ENCODE peak calls at places on chromosomes 3 and 15, in ten cellular contexts. L is putamen, K is cardiac muscle cell, A is GM12865, X is HuH-7.5, I is posterior cingulate gyrus, G is WTC11, C is iPS-NIHi11, U is SW 1271, E is fibroblast of lung. S is an unnamed sample.

GRCh38 chr3:182268711-182269110 is 524.6 kb upstream of the ATP11B start:
- DNase-seq in L (no peak), K (no peak), A (no peak), X (no peak), I (no peak), G (no peak), C (no peak), U (no peak), E (no peak), S (no peak)

GRCh38 chr3:10928396-10928960 is 64.1 kb upstream of the SLC6A1 start:
- DNase-seq in L (no peak), K (no peak), A (no peak), X (no peak), I (no peak), G (no peak), C (no peak), U (no peak), E (no peak), S (no peak)

GRCh38 chr3:55164876-55165275 is 237.0 kb upstream of the LRTM1 start:
- DNase-seq in L (no peak), K (no peak), A (no peak), X (no peak), I (no peak), G (no peak), C (no peak), U (no peak), E (peak), S (no peak)

GRCh38 chr3:45719761-45720487 is 30.7 kb downstream of the SACM1L start:
- DNase-seq in L (no peak), K (no peak), A (no peak), X (no peak), I (no peak), G (no peak), C (no peak), U (no peak), E (no peak), S (no peak)

GRCh38 chr15:68789921-68790575 is 30.6 kb downstream of the ANP32A start:
- DNase-seq in L (no peak), K (peak), A (no peak), X (no peak), I (no peak), G (peak), C (peak), U (no peak), E (peak), S (no peak)

GRCh38 chr3:81554348-81554747 is 207.1 kb downstream of the GBE1 start:
- DNase-seq in L (no peak), K (peak), A (peak), X (no peak), I (no peak), G (no peak), C (no peak), U (no peak), E (peak), S (no peak)

GRCh38 chr15:88300861-88301260 is 44.3 kb upstream of the NTRK3 start:
- DNase-seq in L (no peak), K (no peak), A (no peak), X (no peak), I (no peak), G (no peak), C (no peak), U (no peak), E (no peak), S (no peak)

GRCh38 chr3:141644931-141645330 is 93.2 kb upstream of the RNF7 start:
- DNase-seq in L (no peak), K (peak), A (peak), X (peak), I (peak), G (peak), C (peak), U (peak), E (peak), S (peak)

GRCh38 chr3:112560330-112560729 is 1.4 kb downstream of the ATG3 start:
- DNase-seq in L (no peak), K (no peak), A (no peak), X (no peak), I (no peak), G (no peak), C (no peak), U (no peak), E (no peak), S (no peak)

GRCh38 chr3:42117175-42118008 is 26.2 kb downstream of the TRAK1 start:
- DNase-seq in L (no peak), K (peak), A (no peak), X (no peak), I (peak), G (peak), C (peak), U (no peak), E (peak), S (no peak)

GRCh38 chr3:20060924-20061323 is 20.7 kb downstream of the KAT2B start:
- DNase-seq in L (no peak), K (peak), A (no peak), X (no peak), I (no peak), G (no peak), C (no peak), U (peak), E (peak), S (no peak)

GRCh38 chr3:7915356-7915755 is 586.3 kb upstream of the LMCD1 start:
- DNase-seq in L (no peak), K (no peak), A (no peak), X (no peak), I (no peak), G (peak), C (no peak), U (no peak), E (no peak), S (no peak)

GRCh38 chr3:155356594-155357370 is 63.3 kb upstream of the STRIT1 start:
- DNase-seq in L (no peak), K (no peak), A (no peak), X (no peak), I (no peak), G (peak), C (peak), U (no peak), E (peak), S (no peak)

GRCh38 chr3:124234852-124235252 is 242.9 kb upstream of the ROPN1 start:
- DNase-seq in L (no peak), K (no peak), A (no peak), X (no peak), I (no peak), G (no peak), C (no peak), U (no peak), E (no peak), S (no peak)

GRCh38 chr15:40466426-40467259 is 4.1 kb upstream of the CHST14 start:
- DNase-seq in L (no peak), K (no peak), A (no peak), X (no peak), I (no peak), G (no peak), C (no peak), U (no peak), E (no peak), S (no peak)

GRCh38 chr15:90954712-90955671 is at the start of gene RCCD1:
- DNase-seq in L (peak), K (peak), A (peak), X (peak), I (peak), G (peak), C (peak), U (peak), E (peak), S (peak)

GRCh38 chr3:126134219-126134975 is 46.0 kb downstream of the ALDH1L1 start:
- DNase-seq in L (peak), K (peak), A (peak), X (peak), I (peak), G (peak), C (peak), U (peak), E (peak), S (peak)

GRCh38 chr3:39601241-39601640 is 133.8 kb downstream of the MOBP start:
- DNase-seq in L (no peak), K (no peak), A (no peak), X (no peak), I (no peak), G (no peak), C (no peak), U (no peak), E (no peak), S (no peak)

GRCh38 chr3:98917608-98918007 is 16.1 kb upstream of the DCBLD2 start:
- DNase-seq in L (no peak), K (peak), A (no peak), X (no peak), I (no peak), G (no peak), C (no peak), U (no peak), E (peak), S (no peak)

GRCh38 chr3:122458992-122459391 is 43.1 kb upstream of the WDR5B start:
- DNase-seq in L (peak), K (peak), A (peak), X (no peak), I (no peak), G (no peak), C (no peak), U (peak), E (peak), S (peak)

GRCh38 chr3:122021811-122022401 is at the start of gene ILDR1:
- DNase-seq in L (no peak), K (no peak), A (peak), X (peak), I (no peak), G (peak), C (peak), U (no peak), E (no peak), S (no peak)

GRCh38 chr3:46893146-46893748 is 15.7 kb downstream of the PTH1R start:
- DNase-seq in L (no peak), K (peak), A (no peak), X (no peak), I (no peak), G (no peak), C (no peak), U (no peak), E (no peak), S (no peak)

GRCh38 chr15:41154412-41154811 is 38.3 kb upstream of the INO80 start:
- DNase-seq in L (no peak), K (peak), A (no peak), X (no peak), I (no peak), G (no peak), C (no peak), U (no peak), E (no peak), S (no peak)

GRCh38 chr15:67042490-67043181 is 22.8 kb upstream of the SMAD3 start:
- DNase-seq in L (peak), K (no peak), A (no peak), X (peak), I (no peak), G (no peak), C (no peak), U (no peak), E (peak), S (no peak)

GRCh38 chr15:51781506-51781905 is 30.1 kb downstream of the TMOD2 start:
- DNase-seq in L (no peak), K (no peak), A (no peak), X (no peak), I (no peak), G (no peak), C (no peak), U (no peak), E (no peak), S (no peak)

GRCh38 chr3:126121632-126122031 is 37.7 kb upstream of the SLC41A3 start:
- DNase-seq in L (no peak), K (no peak), A (no peak), X (no peak), I (peak), G (no peak), C (peak), U (no peak), E (no peak), S (no peak)

GRCh38 chr3:144482876-144483275 is 511.3 kb downstream of the DIPK2A start:
- DNase-seq in L (no peak), K (no peak), A (peak), X (no peak), I (no peak), G (no peak), C (no peak), U (no peak), E (no peak), S (no peak)

GRCh38 chr15:42118650-42119531 is 24.5 kb upstream of the PLA2G4D start:
- DNase-seq in L (no peak), K (peak), A (no peak), X (no peak), I (no peak), G (no peak), C (peak), U (no peak), E (no peak), S (no peak)

GRCh38 chr3:153354641-153355040 is 192.6 kb downstream of the RAP2B start:
- DNase-seq in L (no peak), K (peak), A (no peak), X (no peak), I (no peak), G (no peak), C (no peak), U (no peak), E (no peak), S (no peak)

GRCh38 chr3:140931801-140932200 is 9.8 kb upstream of the SLC25A36 start:
- DNase-seq in L (no peak), K (no peak), A (no peak), X (no peak), I (no peak), G (no peak), C (no peak), U (no peak), E (peak), S (no peak)

GRCh38 chr3:194070634-194071409 is 65.1 kb upstream of the HES1 start:
- DNase-seq in L (peak), K (peak), A (peak), X (peak), I (peak), G (peak), C (peak), U (peak), E (peak), S (peak)

GRCh38 chr3:4670352-4670751 is 177.2 kb downstream of the ITPR1 start:
- DNase-seq in L (no peak), K (no peak), A (peak), X (peak), I (no peak), G (peak), C (peak), U (peak), E (no peak), S (no peak)

GRCh38 chr15:66864871-66865281 is 162.8 kb downstream of the SMAD6 start:
- DNase-seq in L (no peak), K (no peak), A (no peak), X (no peak), I (no peak), G (no peak), C (no peak), U (no peak), E (no peak), S (no peak)

GRCh38 chr15:29348308-29348914 is 78.8 kb upstream of the NSMCE3 start:
- DNase-seq in L (no peak), K (peak), A (no peak), X (no peak), I (peak), G (peak), C (no peak), U (no peak), E (peak), S (no peak)

GRCh38 chr3:96843505-96844203 is 29.3 kb downstream of the EPHA6 start:
- DNase-seq in L (no peak), K (no peak), A (no peak), X (no peak), I (no peak), G (no peak), C (no peak), U (no peak), E (no peak), S (no peak)

S was measured in globus pallidus.